ENCODE peak calls at places on chromosomes 6 and 20, in four cellular contexts. One of them, this sample, is unnamed.

GRCh38 chr6:56440551-56440981 is 193.2 kb upstream of the COL21A1 start:
- DNase-seq in naive thymus-derived CD8-positive, alpha-beta T cell: no peak
- DNase-seq in ELR: no peak
- DNase-seq in activated effector memory CD4-positive, alpha-beta T cell treated with anti-CD3 and anti-CD28 coated beads, Interleukin-2, amount 50 U/mL, for 16 hours: no peak
- DNase-seq in this sample: no peak

GRCh38 chr6:152983637-152984386 is 971 bp upstream of the FBXO5 start:
- DNase-seq in activated effector memory CD4-positive, alpha-beta T cell treated with anti-CD3 and anti-CD28 coated beads, Interleukin-2, amount 50 U/mL, for 16 hours: peak; percentile 98
- DNase-seq in naive thymus-derived CD8-positive, alpha-beta T cell: peak; percentile 93
- DNase-seq in ELR: peak; percentile 91
- DNase-seq in this sample: peak; percentile 84

GRCh38 chr6:92588126-92588525 is 831.2 kb downstream of the EPHA7 start:
- DNase-seq in activated effector memory CD4-positive, alpha-beta T cell treated with anti-CD3 and anti-CD28 coated beads, Interleukin-2, amount 50 U/mL, for 16 hours: no peak
- DNase-seq in naive thymus-derived CD8-positive, alpha-beta T cell: no peak
- DNase-seq in ELR: no peak
- DNase-seq in this sample: no peak

GRCh38 chr20:56393133-56393472 is 658 bp downstream of the CSTF1 start:
- DNase-seq in ELR: peak; percentile 48
- DNase-seq in activated effector memory CD4-positive, alpha-beta T cell treated with anti-CD3 and anti-CD28 coated beads, Interleukin-2, amount 50 U/mL, for 16 hours: no peak
- DNase-seq in naive thymus-derived CD8-positive, alpha-beta T cell: no peak
- DNase-seq in this sample: no peak

GRCh38 chr6:90217621-90218496 is 78.8 kb downstream of the BACH2 start:
- DNase-seq in ELR: peak; percentile 9
- DNase-seq in naive thymus-derived CD8-positive, alpha-beta T cell: peak; percentile 50
- DNase-seq in activated effector memory CD4-positive, alpha-beta T cell treated with anti-CD3 and anti-CD28 coated beads, Interleukin-2, amount 50 U/mL, for 16 hours: peak; percentile 69
- DNase-seq in this sample: peak; percentile 62

GRCh38 chr20:48771542-48771941 is 56.3 kb downstream of the PREX1 start:
- DNase-seq in activated effector memory CD4-positive, alpha-beta T cell treated with anti-CD3 and anti-CD28 coated beads, Interleukin-2, amount 50 U/mL, for 16 hours: no peak
- DNase-seq in ELR: no peak
- DNase-seq in naive thymus-derived CD8-positive, alpha-beta T cell: no peak
- DNase-seq in this sample: no peak

GRCh38 chr20:40009542-40009941 is 679.5 kb downstream of the MAFB start:
- DNase-seq in naive thymus-derived CD8-positive, alpha-beta T cell: no peak
- DNase-seq in ELR: peak; percentile 56
- DNase-seq in activated effector memory CD4-positive, alpha-beta T cell treated with anti-CD3 and anti-CD28 coated beads, Interleukin-2, amount 50 U/mL, for 16 hours: no peak
- DNase-seq in this sample: no peak

GRCh38 chr6:152461556-152461955 is 175.6 kb downstream of the SYNE1 start:
- DNase-seq in naive thymus-derived CD8-positive, alpha-beta T cell: no peak
- DNase-seq in ELR: peak; percentile 73
- DNase-seq in activated effector memory CD4-positive, alpha-beta T cell treated with anti-CD3 and anti-CD28 coated beads, Interleukin-2, amount 50 U/mL, for 16 hours: no peak
- DNase-seq in this sample: no peak

GRCh38 chr20:20568604-20569205 is 143.7 kb downstream of the RALGAPA2 start:
- DNase-seq in activated effector memory CD4-positive, alpha-beta T cell treated with anti-CD3 and anti-CD28 coated beads, Interleukin-2, amount 50 U/mL, for 16 hours: peak; percentile 68
- DNase-seq in naive thymus-derived CD8-positive, alpha-beta T cell: no peak
- DNase-seq in ELR: peak; percentile 60
- DNase-seq in this sample: no peak

GRCh38 chr6:1580585-1580984 is 29.1 kb upstream of the FOXC1 start:
- DNase-seq in ELR: no peak
- DNase-seq in naive thymus-derived CD8-positive, alpha-beta T cell: no peak
- DNase-seq in activated effector memory CD4-positive, alpha-beta T cell treated with anti-CD3 and anti-CD28 coated beads, Interleukin-2, amount 50 U/mL, for 16 hours: no peak
- DNase-seq in this sample: no peak

GRCh38 chr6:31308845-31309175 is 36.9 kb upstream of the HLA-C start:
- DNase-seq in activated effector memory CD4-positive, alpha-beta T cell treated with anti-CD3 and anti-CD28 coated beads, Interleukin-2, amount 50 U/mL, for 16 hours: no peak
- DNase-seq in ELR: no peak
- DNase-seq in naive thymus-derived CD8-positive, alpha-beta T cell: no peak
- DNase-seq in this sample: no peak

GRCh38 chr20:32149566-32150170 is 40.2 kb downstream of the TM9SF4 start:
- DNase-seq in activated effector memory CD4-positive, alpha-beta T cell treated with anti-CD3 and anti-CD28 coated beads, Interleukin-2, amount 50 U/mL, for 16 hours: no peak
- DNase-seq in naive thymus-derived CD8-positive, alpha-beta T cell: no peak
- DNase-seq in ELR: peak; percentile 29
- DNase-seq in this sample: no peak

GRCh38 chr6:76681781-76682180 is 609.3 kb upstream of the IMPG1 start:
- DNase-seq in naive thymus-derived CD8-positive, alpha-beta T cell: no peak
- DNase-seq in activated effector memory CD4-positive, alpha-beta T cell treated with anti-CD3 and anti-CD28 coated beads, Interleukin-2, amount 50 U/mL, for 16 hours: no peak
- DNase-seq in ELR: no peak
- DNase-seq in this sample: no peak

GRCh38 chr20:44187054-44187762 is at the start of gene JPH2:
- DNase-seq in activated effector memory CD4-positive, alpha-beta T cell treated with anti-CD3 and anti-CD28 coated beads, Interleukin-2, amount 50 U/mL, for 16 hours: no peak
- DNase-seq in ELR: peak; percentile 98
- DNase-seq in naive thymus-derived CD8-positive, alpha-beta T cell: no peak
- DNase-seq in this sample: no peak

GRCh38 chr20:61588356-61589054 is 336.4 kb downstream of the CDH4 start:
- DNase-seq in naive thymus-derived CD8-positive, alpha-beta T cell: no peak
- DNase-seq in ELR: peak; percentile 73
- DNase-seq in activated effector memory CD4-positive, alpha-beta T cell treated with anti-CD3 and anti-CD28 coated beads, Interleukin-2, amount 50 U/mL, for 16 hours: no peak
- DNase-seq in this sample: no peak

GRCh38 chr6:41092421-41093140 is 19.8 kb downstream of the NFYA start:
- DNase-seq in naive thymus-derived CD8-positive, alpha-beta T cell: no peak
- DNase-seq in activated effector memory CD4-positive, alpha-beta T cell treated with anti-CD3 and anti-CD28 coated beads, Interleukin-2, amount 50 U/mL, for 16 hours: no peak
- DNase-seq in ELR: peak; percentile 48
- DNase-seq in this sample: no peak

GRCh38 chr6:3308106-3308505 is 49.4 kb downstream of the PSMG4 start:
- DNase-seq in naive thymus-derived CD8-positive, alpha-beta T cell: no peak
- DNase-seq in ELR: no peak
- DNase-seq in activated effector memory CD4-positive, alpha-beta T cell treated with anti-CD3 and anti-CD28 coated beads, Interleukin-2, amount 50 U/mL, for 16 hours: no peak
- DNase-seq in this sample: no peak

GRCh38 chr6:144286503-144287393 is 1.6 kb downstream of the UTRN start:
- DNase-seq in naive thymus-derived CD8-positive, alpha-beta T cell: no peak
- DNase-seq in activated effector memory CD4-positive, alpha-beta T cell treated with anti-CD3 and anti-CD28 coated beads, Interleukin-2, amount 50 U/mL, for 16 hours: no peak
- DNase-seq in ELR: peak; percentile 97
- DNase-seq in this sample: peak; percentile 60

GRCh38 chr6:36738108-36738507 is 40.5 kb downstream of the RAB44 start:
- DNase-seq in activated effector memory CD4-positive, alpha-beta T cell treated with anti-CD3 and anti-CD28 coated beads, Interleukin-2, amount 50 U/mL, for 16 hours: no peak
- DNase-seq in naive thymus-derived CD8-positive, alpha-beta T cell: no peak
- DNase-seq in ELR: no peak
- DNase-seq in this sample: no peak

GRCh38 chr6:121365499-121366183 is 31.4 kb upstream of the TBC1D32 start:
- DNase-seq in ELR: no peak
- DNase-seq in naive thymus-derived CD8-positive, alpha-beta T cell: no peak
- DNase-seq in activated effector memory CD4-positive, alpha-beta T cell treated with anti-CD3 and anti-CD28 coated beads, Interleukin-2, amount 50 U/mL, for 16 hours: no peak
- DNase-seq in this sample: no peak

GRCh38 chr20:53598140-53599038 is 4.8 kb upstream of the ZNF217 start:
- DNase-seq in activated effector memory CD4-positive, alpha-beta T cell treated with anti-CD3 and anti-CD28 coated beads, Interleukin-2, amount 50 U/mL, for 16 hours: no peak
- DNase-seq in ELR: no peak
- DNase-seq in naive thymus-derived CD8-positive, alpha-beta T cell: no peak
- DNase-seq in this sample: no peak

GRCh38 chr20:13656721-13657368 is 18.1 kb upstream of the TASP1 start:
- DNase-seq in naive thymus-derived CD8-positive, alpha-beta T cell: no peak
- DNase-seq in ELR: no peak
- DNase-seq in activated effector memory CD4-positive, alpha-beta T cell treated with anti-CD3 and anti-CD28 coated beads, Interleukin-2, amount 50 U/mL, for 16 hours: no peak
- DNase-seq in this sample: no peak

GRCh38 chr6:125784365-125784764 is 6.4 kb upstream of the NCOA7 start:
- DNase-seq in naive thymus-derived CD8-positive, alpha-beta T cell: no peak
- DNase-seq in activated effector memory CD4-positive, alpha-beta T cell treated with anti-CD3 and anti-CD28 coated beads, Interleukin-2, amount 50 U/mL, for 16 hours: no peak
- DNase-seq in ELR: no peak
- DNase-seq in this sample: no peak

GRCh38 chr6:16238057-16238657 is at the start of gene GMPR:
- DNase-seq in naive thymus-derived CD8-positive, alpha-beta T cell: peak; percentile 72
- DNase-seq in ELR: peak; percentile 60
- DNase-seq in activated effector memory CD4-positive, alpha-beta T cell treated with anti-CD3 and anti-CD28 coated beads, Interleukin-2, amount 50 U/mL, for 16 hours: peak; percentile 91
- DNase-seq in this sample: peak; percentile 68

GRCh38 chr20:35604444-35604750 is 11.2 kb upstream of the SPAG4 start:
- DNase-seq in naive thymus-derived CD8-positive, alpha-beta T cell: no peak
- DNase-seq in ELR: peak; percentile 49
- DNase-seq in activated effector memory CD4-positive, alpha-beta T cell treated with anti-CD3 and anti-CD28 coated beads, Interleukin-2, amount 50 U/mL, for 16 hours: peak; percentile 71
- DNase-seq in this sample: no peak

GRCh38 chr6:111534366-111534765 is 51.3 kb upstream of the REV3L start:
- DNase-seq in activated effector memory CD4-positive, alpha-beta T cell treated with anti-CD3 and anti-CD28 coated beads, Interleukin-2, amount 50 U/mL, for 16 hours: no peak
- DNase-seq in ELR: no peak
- DNase-seq in naive thymus-derived CD8-positive, alpha-beta T cell: no peak
- DNase-seq in this sample: peak; percentile 51

GRCh38 chr20:50434653-50435396 is 75.4 kb upstream of the PTPN1 start:
- DNase-seq in activated effector memory CD4-positive, alpha-beta T cell treated with anti-CD3 and anti-CD28 coated beads, Interleukin-2, amount 50 U/mL, for 16 hours: no peak
- DNase-seq in ELR: peak; percentile 92
- DNase-seq in naive thymus-derived CD8-positive, alpha-beta T cell: no peak
- DNase-seq in this sample: no peak

GRCh38 chr6:137160763-137161162 is 12.7 kb downstream of the IL22RA2 start:
- DNase-seq in activated effector memory CD4-positive, alpha-beta T cell treated with anti-CD3 and anti-CD28 coated beads, Interleukin-2, amount 50 U/mL, for 16 hours: no peak
- DNase-seq in naive thymus-derived CD8-positive, alpha-beta T cell: no peak
- DNase-seq in ELR: peak; percentile 22
- DNase-seq in this sample: no peak

GRCh38 chr6:129510930-129511329 is 199.0 kb downstream of the ARHGAP18 start:
- DNase-seq in naive thymus-derived CD8-positive, alpha-beta T cell: no peak
- DNase-seq in activated effector memory CD4-positive, alpha-beta T cell treated with anti-CD3 and anti-CD28 coated beads, Interleukin-2, amount 50 U/mL, for 16 hours: no peak
- DNase-seq in ELR: peak; percentile 54
- DNase-seq in this sample: no peak

GRCh38 chr20:17662333-17663039 is 19.6 kb downstream of the RRBP1 start:
- DNase-seq in ELR: peak; percentile 17
- DNase-seq in naive thymus-derived CD8-positive, alpha-beta T cell: no peak
- DNase-seq in activated effector memory CD4-positive, alpha-beta T cell treated with anti-CD3 and anti-CD28 coated beads, Interleukin-2, amount 50 U/mL, for 16 hours: peak; percentile 39
- DNase-seq in this sample: peak; percentile 75